ENCODE peak calls at places on chromosomes 11 and 22, in seven cellular contexts. One of them, this sample, is unnamed.

GRCh38 chr22:42150727-42151590 is 20.3 kb upstream of the CYP2D6 start:
- ATAC-seq in mucosa of descending colon: peak
- ATAC-seq in left cardiac atrium: no peak
- ATAC-seq in natural killer cell: no peak
- ATAC-seq in CD4-positive, alpha-beta T cell: no peak
- ATAC-seq in left lung: no peak
- ATAC-seq in stimulated activated naive CD8-positive, alpha-beta T cell treated with anti-CD3 and anti-CD28 coated beads, Interleukin-15, amount 100 ng/mL, for 72 hours: peak
- ATAC-seq in this sample: no peak

GRCh38 chr11:26522912-26523610 is 49.0 kb downstream of the MUC15 start:
- ATAC-seq in left lung: no peak
- ATAC-seq in natural killer cell: no peak
- ATAC-seq in left cardiac atrium: no peak
- ATAC-seq in CD4-positive, alpha-beta T cell: no peak
- ATAC-seq in stimulated activated naive CD8-positive, alpha-beta T cell treated with anti-CD3 and anti-CD28 coated beads, Interleukin-15, amount 100 ng/mL, for 72 hours: no peak
- ATAC-seq in mucosa of descending colon: no peak
- ATAC-seq in this sample: no peak

GRCh38 chr11:57668467-57668890 is 565 bp downstream of the ZDHHC5 start:
- ATAC-seq in mucosa of descending colon: peak
- ATAC-seq in natural killer cell: no peak
- ATAC-seq in left lung: peak
- ATAC-seq in left cardiac atrium: no peak
- ATAC-seq in CD4-positive, alpha-beta T cell: no peak
- ATAC-seq in stimulated activated naive CD8-positive, alpha-beta T cell treated with anti-CD3 and anti-CD28 coated beads, Interleukin-15, amount 100 ng/mL, for 72 hours: peak
- ATAC-seq in this sample: peak

GRCh38 chr11:126475627-126475991 is 120.1 kb downstream of the ST3GAL4 start:
- ATAC-seq in mucosa of descending colon: no peak
- ATAC-seq in CD4-positive, alpha-beta T cell: no peak
- ATAC-seq in stimulated activated naive CD8-positive, alpha-beta T cell treated with anti-CD3 and anti-CD28 coated beads, Interleukin-15, amount 100 ng/mL, for 72 hours: no peak
- ATAC-seq in left cardiac atrium: no peak
- ATAC-seq in left lung: no peak
- ATAC-seq in natural killer cell: no peak
- ATAC-seq in this sample: no peak

GRCh38 chr22:17095538-17095937 is 10.7 kb downstream of the IL17RA start:
- ATAC-seq in stimulated activated naive CD8-positive, alpha-beta T cell treated with anti-CD3 and anti-CD28 coated beads, Interleukin-15, amount 100 ng/mL, for 72 hours: no peak
- ATAC-seq in natural killer cell: no peak
- ATAC-seq in mucosa of descending colon: no peak
- ATAC-seq in CD4-positive, alpha-beta T cell: no peak
- ATAC-seq in left lung: no peak
- ATAC-seq in left cardiac atrium: no peak
- ATAC-seq in this sample: no peak

GRCh38 chr22:28951530-28951929 is 68.2 kb downstream of the ZNRF3 start:
- ATAC-seq in left cardiac atrium: no peak
- ATAC-seq in stimulated activated naive CD8-positive, alpha-beta T cell treated with anti-CD3 and anti-CD28 coated beads, Interleukin-15, amount 100 ng/mL, for 72 hours: no peak
- ATAC-seq in mucosa of descending colon: peak
- ATAC-seq in natural killer cell: no peak
- ATAC-seq in left lung: no peak
- ATAC-seq in CD4-positive, alpha-beta T cell: no peak
- ATAC-seq in this sample: no peak

GRCh38 chr22:41343717-41344116 is 38.0 kb upstream of the TEF start:
- ATAC-seq in stimulated activated naive CD8-positive, alpha-beta T cell treated with anti-CD3 and anti-CD28 coated beads, Interleukin-15, amount 100 ng/mL, for 72 hours: no peak
- ATAC-seq in CD4-positive, alpha-beta T cell: no peak
- ATAC-seq in natural killer cell: no peak
- ATAC-seq in mucosa of descending colon: no peak
- ATAC-seq in left cardiac atrium: peak
- ATAC-seq in left lung: no peak
- ATAC-seq in this sample: no peak

GRCh38 chr11:76161261-76161961 is 44.9 kb downstream of the WNT11 start:
- ATAC-seq in CD4-positive, alpha-beta T cell: no peak
- ATAC-seq in natural killer cell: peak
- ATAC-seq in left lung: peak
- ATAC-seq in left cardiac atrium: peak
- ATAC-seq in stimulated activated naive CD8-positive, alpha-beta T cell treated with anti-CD3 and anti-CD28 coated beads, Interleukin-15, amount 100 ng/mL, for 72 hours: no peak
- ATAC-seq in mucosa of descending colon: no peak
- ATAC-seq in this sample: no peak

GRCh38 chr11:110490886-110491285 is 61.1 kb downstream of the FDX1 start:
- ATAC-seq in left lung: peak
- ATAC-seq in mucosa of descending colon: no peak
- ATAC-seq in stimulated activated naive CD8-positive, alpha-beta T cell treated with anti-CD3 and anti-CD28 coated beads, Interleukin-15, amount 100 ng/mL, for 72 hours: no peak
- ATAC-seq in left cardiac atrium: no peak
- ATAC-seq in natural killer cell: no peak
- ATAC-seq in CD4-positive, alpha-beta T cell: no peak
- ATAC-seq in this sample: no peak

GRCh38 chr11:58928691-58929090 is 10.6 kb upstream of the GLYATL1 start:
- ATAC-seq in left cardiac atrium: no peak
- ATAC-seq in CD4-positive, alpha-beta T cell: no peak
- ATAC-seq in natural killer cell: no peak
- ATAC-seq in stimulated activated naive CD8-positive, alpha-beta T cell treated with anti-CD3 and anti-CD28 coated beads, Interleukin-15, amount 100 ng/mL, for 72 hours: no peak
- ATAC-seq in mucosa of descending colon: no peak
- ATAC-seq in left lung: peak
- ATAC-seq in this sample: no peak

GRCh38 chr22:50274311-50274710 is 4.1 kb upstream of the MAPK11 start:
- ATAC-seq in stimulated activated naive CD8-positive, alpha-beta T cell treated with anti-CD3 and anti-CD28 coated beads, Interleukin-15, amount 100 ng/mL, for 72 hours: no peak
- ATAC-seq in CD4-positive, alpha-beta T cell: no peak
- ATAC-seq in left cardiac atrium: peak
- ATAC-seq in natural killer cell: peak
- ATAC-seq in left lung: no peak
- ATAC-seq in mucosa of descending colon: no peak
- ATAC-seq in this sample: no peak

GRCh38 chr11:110478410-110478809 is 48.7 kb downstream of the FDX1 start:
- ATAC-seq in stimulated activated naive CD8-positive, alpha-beta T cell treated with anti-CD3 and anti-CD28 coated beads, Interleukin-15, amount 100 ng/mL, for 72 hours: no peak
- ATAC-seq in mucosa of descending colon: no peak
- ATAC-seq in natural killer cell: no peak
- ATAC-seq in left cardiac atrium: no peak
- ATAC-seq in left lung: no peak
- ATAC-seq in CD4-positive, alpha-beta T cell: no peak
- ATAC-seq in this sample: no peak

GRCh38 chr22:45413013-45413367 is 409 bp downstream of the SMC1B start:
- ATAC-seq in mucosa of descending colon: no peak
- ATAC-seq in natural killer cell: no peak
- ATAC-seq in left lung: no peak
- ATAC-seq in left cardiac atrium: peak
- ATAC-seq in stimulated activated naive CD8-positive, alpha-beta T cell treated with anti-CD3 and anti-CD28 coated beads, Interleukin-15, amount 100 ng/mL, for 72 hours: no peak
- ATAC-seq in CD4-positive, alpha-beta T cell: no peak
- ATAC-seq in this sample: peak

GRCh38 chr11:75506827-75507226 is 18.9 kb downstream of the GDPD5 start:
- ATAC-seq in left lung: no peak
- ATAC-seq in left cardiac atrium: peak
- ATAC-seq in CD4-positive, alpha-beta T cell: no peak
- ATAC-seq in natural killer cell: no peak
- ATAC-seq in stimulated activated naive CD8-positive, alpha-beta T cell treated with anti-CD3 and anti-CD28 coated beads, Interleukin-15, amount 100 ng/mL, for 72 hours: no peak
- ATAC-seq in mucosa of descending colon: no peak
- ATAC-seq in this sample: no peak

GRCh38 chr11:24585192-24585591 is 88.3 kb downstream of the LUZP2 start:
- ATAC-seq in left lung: no peak
- ATAC-seq in natural killer cell: no peak
- ATAC-seq in CD4-positive, alpha-beta T cell: no peak
- ATAC-seq in mucosa of descending colon: peak
- ATAC-seq in left cardiac atrium: no peak
- ATAC-seq in stimulated activated naive CD8-positive, alpha-beta T cell treated with anti-CD3 and anti-CD28 coated beads, Interleukin-15, amount 100 ng/mL, for 72 hours: no peak
- ATAC-seq in this sample: no peak

GRCh38 chr11:75796091-75796435 is 18.9 kb upstream of the UVRAG start:
- ATAC-seq in CD4-positive, alpha-beta T cell: no peak
- ATAC-seq in stimulated activated naive CD8-positive, alpha-beta T cell treated with anti-CD3 and anti-CD28 coated beads, Interleukin-15, amount 100 ng/mL, for 72 hours: no peak
- ATAC-seq in mucosa of descending colon: no peak
- ATAC-seq in left lung: no peak
- ATAC-seq in left cardiac atrium: no peak
- ATAC-seq in natural killer cell: no peak
- ATAC-seq in this sample: no peak

GRCh38 chr11:123505546-123506299 is 75.7 kb downstream of the GRAMD1B start:
- ATAC-seq in CD4-positive, alpha-beta T cell: no peak
- ATAC-seq in left lung: no peak
- ATAC-seq in left cardiac atrium: no peak
- ATAC-seq in stimulated activated naive CD8-positive, alpha-beta T cell treated with anti-CD3 and anti-CD28 coated beads, Interleukin-15, amount 100 ng/mL, for 72 hours: no peak
- ATAC-seq in mucosa of descending colon: no peak
- ATAC-seq in natural killer cell: no peak
- ATAC-seq in this sample: no peak